ENCODE peak calls at places on chromosome 7, in four cellular contexts. One of them, this sample, is unnamed.

GRCh38 chr7:81190997-81191747 is 272.3 kb upstream of the SEMA3C start:
- DNase-seq in HepG2: peak
- DNase-seq in SK-N-SH: no peak
- DNase-seq in K562: no peak
- DNase-seq in this sample: peak

GRCh38 chr7:3463696-3464095 is 162.6 kb downstream of the SDK1 start:
- DNase-seq in HepG2: no peak
- DNase-seq in K562: no peak
- DNase-seq in SK-N-SH: no peak
- DNase-seq in this sample: no peak

GRCh38 chr7:876972-877311 is 588 bp downstream of the GET4 start:
- DNase-seq in SK-N-SH: no peak
- DNase-seq in K562: no peak
- DNase-seq in HepG2: no peak
- DNase-seq in this sample: no peak

GRCh38 chr7:17421941-17422340 is 123.5 kb downstream of the AHR start:
- DNase-seq in HepG2: no peak
- DNase-seq in K562: no peak
- DNase-seq in SK-N-SH: no peak
- DNase-seq in this sample: no peak

GRCh38 chr7:32347244-32347828 is 142.8 kb downstream of the LSM5 start:
- DNase-seq in K562: peak
- DNase-seq in SK-N-SH: peak
- DNase-seq in HepG2: peak
- DNase-seq in this sample: peak

GRCh38 chr7:68245688-68246087 is 1249.1 kb downstream of the TYW1 start:
- DNase-seq in HepG2: no peak
- DNase-seq in SK-N-SH: no peak
- DNase-seq in K562: no peak
- DNase-seq in this sample: no peak

GRCh38 chr7:128915841-128916642 is 5.5 kb upstream of the KCP start:
- DNase-seq in K562: no peak
- DNase-seq in SK-N-SH: peak
- DNase-seq in HepG2: no peak
- DNase-seq in this sample: no peak

GRCh38 chr7:7210475-7211237 is 28.3 kb downstream of the C1GALT1 start:
- DNase-seq in SK-N-SH: no peak
- DNase-seq in K562: no peak
- DNase-seq in HepG2: no peak
- DNase-seq in this sample: no peak

GRCh38 chr7:26705567-26705966 is 158.8 kb downstream of the SKAP2 start:
- DNase-seq in K562: no peak
- DNase-seq in HepG2: peak
- DNase-seq in SK-N-SH: peak
- DNase-seq in this sample: no peak

GRCh38 chr7:44380831-44381493 is 55.6 kb upstream of the CAMK2B start:
- DNase-seq in K562: no peak
- DNase-seq in HepG2: no peak
- DNase-seq in SK-N-SH: no peak
- DNase-seq in this sample: no peak

GRCh38 chr7:28328822-28329615 is 83.3 kb upstream of the CREB5 start:
- DNase-seq in HepG2: no peak
- DNase-seq in SK-N-SH: no peak
- DNase-seq in K562: no peak
- DNase-seq in this sample: no peak

GRCh38 chr7:43954524-43955228 is 28.4 kb downstream of the UBE2D4 start:
- DNase-seq in K562: peak
- DNase-seq in SK-N-SH: peak
- DNase-seq in HepG2: peak
- DNase-seq in this sample: peak

GRCh38 chr7:32957326-32958045 is at the start of gene FKBP9:
- DNase-seq in SK-N-SH: peak
- DNase-seq in K562: peak
- DNase-seq in HepG2: peak
- DNase-seq in this sample: no peak

GRCh38 chr7:56483153-56483552 is 366.9 kb upstream of the NUPR2 start:
- DNase-seq in K562: peak
- DNase-seq in HepG2: no peak
- DNase-seq in SK-N-SH: peak
- DNase-seq in this sample: no peak

GRCh38 chr7:149310113-149310836 is 48.3 kb downstream of the ZNF783 start:
- DNase-seq in K562: peak
- DNase-seq in SK-N-SH: peak
- DNase-seq in HepG2: peak
- DNase-seq in this sample: peak

GRCh38 chr7:93048136-93048930 is 69.4 kb downstream of the SAMD9 start:
- DNase-seq in HepG2: no peak
- DNase-seq in K562: no peak
- DNase-seq in SK-N-SH: no peak
- DNase-seq in this sample: no peak

GRCh38 chr7:28575241-28575643 is 162.9 kb downstream of the CREB5 start:
- DNase-seq in HepG2: no peak
- DNase-seq in K562: no peak
- DNase-seq in SK-N-SH: no peak
- DNase-seq in this sample: no peak

GRCh38 chr7:28017372-28017771 is 163.2 kb downstream of the JAZF1 start:
- DNase-seq in HepG2: no peak
- DNase-seq in SK-N-SH: no peak
- DNase-seq in K562: no peak
- DNase-seq in this sample: no peak

GRCh38 chr7:156059374-156059773 is 247.1 kb upstream of the SHH start:
- DNase-seq in SK-N-SH: no peak
- DNase-seq in HepG2: no peak
- DNase-seq in K562: no peak
- DNase-seq in this sample: no peak

GRCh38 chr7:19079066-19079465 is 38.4 kb downstream of the TWIST1 start:
- DNase-seq in SK-N-SH: no peak
- DNase-seq in HepG2: no peak
- DNase-seq in K562: no peak
- DNase-seq in this sample: peak

GRCh38 chr7:128006550-128007292 is 24.5 kb downstream of the LRRC4 start:
- DNase-seq in HepG2: no peak
- DNase-seq in K562: no peak
- DNase-seq in SK-N-SH: no peak
- DNase-seq in this sample: no peak

GRCh38 chr7:20542594-20542993 is 72.9 kb upstream of the ABCB5 start:
- DNase-seq in K562: no peak
- DNase-seq in HepG2: no peak
- DNase-seq in SK-N-SH: peak
- DNase-seq in this sample: no peak

GRCh38 chr7:2859952-2860351 is 15.8 kb upstream of the GNA12 start:
- DNase-seq in K562: no peak
- DNase-seq in HepG2: no peak
- DNase-seq in SK-N-SH: no peak
- DNase-seq in this sample: no peak

GRCh38 chr7:6497637-6497905 is 49.8 kb upstream of the DAGLB start:
- DNase-seq in SK-N-SH: peak
- DNase-seq in HepG2: no peak
- DNase-seq in K562: no peak
- DNase-seq in this sample: no peak

GRCh38 chr7:17625038-17625437 is 315.3 kb downstream of the SNX13 start:
- DNase-seq in K562: no peak
- DNase-seq in HepG2: no peak
- DNase-seq in SK-N-SH: no peak
- DNase-seq in this sample: no peak

GRCh38 chr7:17593854-17594419 is 295.5 kb downstream of the AHR start:
- DNase-seq in K562: no peak
- DNase-seq in HepG2: no peak
- DNase-seq in SK-N-SH: no peak
- DNase-seq in this sample: no peak

GRCh38 chr7:158112571-158113320 is 474.9 kb downstream of the PTPRN2 start:
- DNase-seq in K562: no peak
- DNase-seq in HepG2: no peak
- DNase-seq in SK-N-SH: no peak
- DNase-seq in this sample: no peak

GRCh38 chr7:50739744-50740455 is 42.8 kb downstream of the GRB10 start:
- DNase-seq in K562: no peak
- DNase-seq in HepG2: no peak
- DNase-seq in SK-N-SH: no peak
- DNase-seq in this sample: no peak

GRCh38 chr7:85890244-85890811 is 703.5 kb upstream of the SEMA3D start:
- DNase-seq in HepG2: peak
- DNase-seq in K562: no peak
- DNase-seq in SK-N-SH: peak
- DNase-seq in this sample: peak

GRCh38 chr7:20352573-20353304 is 22.0 kb downstream of the ITGB8 start:
- DNase-seq in SK-N-SH: no peak
- DNase-seq in K562: no peak
- DNase-seq in HepG2: no peak
- DNase-seq in this sample: peak

GRCh38 chr7:77328669-77329068 is 87.5 kb downstream of the GSAP start:
- DNase-seq in HepG2: no peak
- DNase-seq in SK-N-SH: no peak
- DNase-seq in K562: no peak
- DNase-seq in this sample: no peak

GRCh38 chr7:66731986-66732385 is 8.5 kb upstream of the RABGEF1 start:
- DNase-seq in K562: no peak
- DNase-seq in SK-N-SH: peak
- DNase-seq in HepG2: no peak
- DNase-seq in this sample: no peak

GRCh38 chr7:143384741-143385631 is 3.8 kb downstream of the ZYX start:
- DNase-seq in K562: no peak
- DNase-seq in HepG2: no peak
- DNase-seq in SK-N-SH: no peak
- DNase-seq in this sample: no peak

GRCh38 chr7:117051808-117052207 is 98.5 kb downstream of the ST7 start:
- DNase-seq in HepG2: no peak
- DNase-seq in K562: no peak
- DNase-seq in SK-N-SH: no peak
- DNase-seq in this sample: no peak
- TF ChIP-seq ELF1 in HepG2: no peak
- TF ChIP-seq ELF1 in K562: no peak
- TF ChIP-seq ELF1 in SK-N-SH: no peak
- TF ChIP-seq ELF1 in this sample: no peak

GRCh38 chr7:31082017-31082416 is 29.9 kb downstream of the ADCYAP1R1 start:
- DNase-seq in HepG2: no peak
- DNase-seq in SK-N-SH: no peak
- DNase-seq in K562: no peak
- DNase-seq in this sample: no peak
- TF ChIP-seq ELF1 in HepG2: no peak
- TF ChIP-seq ELF1 in SK-N-SH: no peak
- TF ChIP-seq ELF1 in K562: no peak
- TF ChIP-seq ELF1 in this sample: no peak

DNA sequence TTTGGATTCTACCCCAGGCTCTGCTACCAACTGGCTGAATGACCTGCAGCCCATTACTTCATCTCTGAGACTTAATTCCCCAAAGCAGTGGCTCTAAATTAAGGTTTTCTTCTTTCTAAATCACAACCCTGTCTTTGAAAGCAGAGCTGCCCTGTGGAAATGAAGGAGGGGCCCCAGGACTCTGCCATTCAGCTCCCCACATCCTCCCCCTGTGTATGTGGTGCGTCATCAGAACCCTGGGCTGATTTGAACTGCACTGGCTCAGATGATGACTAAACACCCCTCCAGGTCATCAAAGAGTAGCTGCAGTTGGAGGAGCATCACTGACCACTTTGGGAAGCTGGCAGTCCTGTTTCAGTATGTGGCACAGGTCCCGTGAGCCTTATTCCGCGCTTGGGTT is 46.6 kb downstream of the BPGM start:
- DNase-seq in K562: no peak
- DNase-seq in SK-N-SH: no peak
- DNase-seq in HepG2: no peak
- DNase-seq in this sample: no peak
- TF ChIP-seq ELF1 in K562: no peak
- TF ChIP-seq ELF1 in SK-N-SH: no peak
- TF ChIP-seq ELF1 in HepG2: no peak
- TF ChIP-seq ELF1 in this sample: no peak

GRCh38 chr7:136150311-136150710 is 173.2 kb upstream of the MTPN start:
- DNase-seq in HepG2: no peak
- DNase-seq in K562: no peak
- DNase-seq in SK-N-SH: no peak
- DNase-seq in this sample: no peak

GRCh38 chr7:136144182-136144581 is 167.0 kb upstream of the MTPN start:
- DNase-seq in HepG2: no peak
- DNase-seq in SK-N-SH: no peak
- DNase-seq in K562: no peak
- DNase-seq in this sample: no peak

GRCh38 chr7:136142583-136142982 is 165.4 kb upstream of the MTPN start:
- DNase-seq in K562: no peak
- DNase-seq in SK-N-SH: no peak
- DNase-seq in HepG2: no peak
- DNase-seq in this sample: no peak

GRCh38 chr7:136146925-136147324 is 169.8 kb upstream of the MTPN start:
- DNase-seq in HepG2: no peak
- DNase-seq in K562: no peak
- DNase-seq in SK-N-SH: no peak
- DNase-seq in this sample: no peak
- TF ChIP-seq ELF1 in HepG2: no peak
- TF ChIP-seq ELF1 in K562: no peak
- TF ChIP-seq ELF1 in SK-N-SH: no peak
- TF ChIP-seq ELF1 in this sample: no peak

GRCh38 chr7:96330193-96330592 is 8.3 kb upstream of the SLC25A13 start:
- DNase-seq in K562: no peak
- DNase-seq in HepG2: no peak
- DNase-seq in SK-N-SH: no peak
- DNase-seq in this sample: no peak
- TF ChIP-seq ELF1 in K562: no peak
- TF ChIP-seq ELF1 in HepG2: no peak
- TF ChIP-seq ELF1 in SK-N-SH: no peak
- TF ChIP-seq ELF1 in this sample: no peak

DNA sequence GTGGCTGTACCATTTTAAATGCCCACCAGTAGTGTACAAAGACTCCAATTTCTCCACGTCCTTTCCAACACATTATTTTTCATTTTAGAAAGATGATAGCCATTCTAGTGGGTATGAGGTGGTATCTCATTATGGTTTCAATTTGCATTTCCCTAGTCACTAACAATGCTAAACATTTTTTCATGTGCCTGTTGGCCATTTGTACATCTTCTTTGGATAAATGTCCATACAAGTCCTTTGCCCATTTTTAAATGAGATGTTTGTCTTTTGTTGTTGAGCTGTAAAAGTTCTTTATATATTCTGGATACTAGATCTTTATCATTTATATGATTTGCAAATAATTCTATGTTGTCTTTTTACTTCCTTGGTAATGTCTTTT is 18.9 kb upstream of the BPGM start:
- DNase-seq in HepG2: no peak
- DNase-seq in K562: no peak
- DNase-seq in SK-N-SH: no peak
- DNase-seq in this sample: no peak
- TF ChIP-seq ELF1 in HepG2: no peak
- TF ChIP-seq ELF1 in K562: no peak
- TF ChIP-seq ELF1 in SK-N-SH: no peak
- TF ChIP-seq ELF1 in this sample: no peak

GRCh38 chr7:123599766-123600165 is 1.9 kb upstream of the ASB15 start:
- DNase-seq in SK-N-SH: no peak
- DNase-seq in HepG2: no peak
- DNase-seq in K562: no peak
- DNase-seq in this sample: no peak

GRCh38 chr7:123598657-123599056 is 3.0 kb upstream of the ASB15 start:
- DNase-seq in HepG2: no peak
- DNase-seq in SK-N-SH: no peak
- DNase-seq in K562: no peak
- DNase-seq in this sample: no peak

GRCh38 chr7:123594813-123595241 is 6.8 kb upstream of the ASB15 start:
- DNase-seq in HepG2: peak
- DNase-seq in SK-N-SH: no peak
- DNase-seq in K562: no peak
- DNase-seq in this sample: no peak
- TF ChIP-seq ELF1 in HepG2: no peak
- TF ChIP-seq ELF1 in SK-N-SH: no peak
- TF ChIP-seq ELF1 in K562: no peak
- TF ChIP-seq ELF1 in this sample: no peak

GRCh38 chr7:49670991-49671390 is 102.4 kb upstream of the VWC2 start:
- DNase-seq in HepG2: no peak
- DNase-seq in K562: no peak
- DNase-seq in SK-N-SH: no peak
- DNase-seq in this sample: no peak
- TF ChIP-seq ELF1 in HepG2: no peak
- TF ChIP-seq ELF1 in K562: no peak
- TF ChIP-seq ELF1 in SK-N-SH: no peak
- TF ChIP-seq ELF1 in this sample: no peak

This sample was measured in HCT116.